ENCODE peak calls at places on chromosomes 1 and 21, in ten cellular contexts. T is osteoblast, J is epithelial cell of esophagus, Y is lower lobe of right lung, O is kidney epithelial cell, C is LNCaP clone FGC, U is OCI-LY7, F is mesothelial cell of epicardium, H is fibroblast of lung, M is nephron progenitor cell. W is an unnamed sample.

GRCh38 chr1:27668808-27669723 is 2.9 kb downstream of the IFI6 start:
- DNase-seq in T (peak), J (peak), Y (peak), O (no peak), C (no peak), U (peak), F (peak), H (peak), M (peak), W (peak)

GRCh38 chr1:101975371-101975770 is 21.4 kb downstream of the OLFM3 start:
- DNase-seq in T (no peak), J (no peak), Y (no peak), O (no peak), C (no peak), U (no peak), F (no peak), H (no peak), M (no peak), W (no peak)

GRCh38 chr1:11648039-11648438 is 6.2 kb downstream of the FBXO2 start:
- DNase-seq in T (peak), J (no peak), Y (no peak), O (no peak), C (no peak), U (no peak), F (no peak), H (no peak), M (no peak), W (no peak)

GRCh38 chr1:64171797-64172281 is 31.6 kb upstream of the UBE2U start:
- DNase-seq in T (no peak), J (peak), Y (no peak), O (peak), C (peak), U (no peak), F (no peak), H (peak), M (no peak), W (no peak)

GRCh38 chr1:46797696-46798470 is 963 bp upstream of the CYP4B1 start:
- DNase-seq in T (no peak), J (peak), Y (no peak), O (no peak), C (no peak), U (no peak), F (no peak), H (no peak), M (no peak), W (no peak)

GRCh38 chr1:27342778-27343638 is 1.2 kb downstream of the SYTL1 start:
- DNase-seq in T (peak), J (peak), Y (peak), O (no peak), C (no peak), U (peak), F (no peak), H (no peak), M (peak), W (peak)

GRCh38 chr1:231656741-231657140 is 30.2 kb downstream of the DISC1 start:
- DNase-seq in T (no peak), J (no peak), Y (no peak), O (no peak), C (no peak), U (no peak), F (no peak), H (no peak), M (no peak), W (no peak)

GRCh38 chr1:155121249-155121648 is 6.4 kb upstream of the EFNA1 start:
- DNase-seq in T (no peak), J (no peak), Y (no peak), O (no peak), C (no peak), U (no peak), F (no peak), H (no peak), M (no peak), W (no peak)

GRCh38 chr21:42324896-42325295 is 9.7 kb upstream of the TFF3 start:
- DNase-seq in T (no peak), J (no peak), Y (no peak), O (no peak), C (no peak), U (no peak), F (no peak), H (no peak), M (no peak), W (no peak)

GRCh38 chr1:95622609-95623008 is 388.6 kb downstream of the RWDD3 start:
- DNase-seq in T (no peak), J (no peak), Y (no peak), O (no peak), C (no peak), U (no peak), F (no peak), H (no peak), M (no peak), W (no peak)

GRCh38 chr1:180927348-180927747 is 14.7 kb downstream of the KIAA1614 start:
- DNase-seq in T (no peak), J (no peak), Y (no peak), O (no peak), C (no peak), U (no peak), F (no peak), H (no peak), M (no peak), W (no peak)

GRCh38 chr1:233518344-233518743 is 95.6 kb upstream of the KCNK1 start:
- DNase-seq in T (no peak), J (peak), Y (no peak), O (no peak), C (peak), U (peak), F (no peak), H (no peak), M (peak), W (no peak)

GRCh38 chr1:212973899-212974298 is 23.6 kb downstream of the VASH2 start:
- DNase-seq in T (no peak), J (no peak), Y (no peak), O (no peak), C (no peak), U (no peak), F (no peak), H (no peak), M (no peak), W (no peak)

GRCh38 chr21:35046880-35047229 is 2.2 kb downstream of the RUNX1 start:
- DNase-seq in T (no peak), J (no peak), Y (no peak), O (no peak), C (no peak), U (no peak), F (no peak), H (no peak), M (no peak), W (no peak)

GRCh38 chr1:156673387-156674121 is 3.7 kb downstream of the NES start:
- DNase-seq in T (peak), J (no peak), Y (no peak), O (no peak), C (no peak), U (no peak), F (no peak), H (no peak), M (no peak), W (no peak)

GRCh38 chr1:47179988-47180563 is 9.8 kb downstream of the PDZK1IP1 start:
- DNase-seq in T (no peak), J (no peak), Y (no peak), O (no peak), C (no peak), U (no peak), F (no peak), H (no peak), M (no peak), W (no peak)

GRCh38 chr1:24018611-24019580 is 38.8 kb upstream of the SRSF10 start:
- DNase-seq in T (peak), J (peak), Y (peak), O (peak), C (peak), U (no peak), F (peak), H (peak), M (peak), W (no peak)

GRCh38 chr1:109570414-109570813 is 22.0 kb downstream of the GNAI3 start:
- DNase-seq in T (no peak), J (peak), Y (no peak), O (no peak), C (peak), U (no peak), F (no peak), H (no peak), M (no peak), W (no peak)

GRCh38 chr1:4002741-4003140 is 102.7 kb upstream of the C1orf174 start:
- DNase-seq in T (peak), J (no peak), Y (no peak), O (no peak), C (no peak), U (no peak), F (no peak), H (no peak), M (no peak), W (no peak)

GRCh38 chr1:159790237-159790917 is 9.6 kb downstream of the DUSP23 start:
- DNase-seq in T (peak), J (peak), Y (no peak), O (no peak), C (no peak), U (peak), F (no peak), H (peak), M (peak), W (no peak)

GRCh38 chr21:32207096-32207716 is 71.6 kb downstream of the MIS18A start:
- DNase-seq in T (no peak), J (no peak), Y (no peak), O (no peak), C (no peak), U (no peak), F (no peak), H (no peak), M (no peak), W (no peak)

GRCh38 chr1:221419513-221420088 is 322.3 kb downstream of the DUSP10 start:
- DNase-seq in T (peak), J (peak), Y (no peak), O (no peak), C (no peak), U (no peak), F (no peak), H (peak), M (no peak), W (no peak)

GRCh38 chr1:176504848-176505553 is 42.0 kb downstream of the PAPPA2 start:
- DNase-seq in T (no peak), J (no peak), Y (no peak), O (no peak), C (no peak), U (no peak), F (no peak), H (no peak), M (no peak), W (no peak)

GRCh38 chr1:235954306-235955283 is 87.9 kb upstream of the LYST start:
- DNase-seq in T (no peak), J (no peak), Y (peak), O (no peak), C (no peak), U (peak), F (no peak), H (no peak), M (peak), W (peak)

GRCh38 chr1:236131916-236132315 is 10.4 kb upstream of the GPR137B start:
- DNase-seq in T (peak), J (no peak), Y (no peak), O (no peak), C (no peak), U (no peak), F (no peak), H (no peak), M (no peak), W (no peak)

GRCh38 chr1:46455951-46456350 is 33.7 kb upstream of the DMBX1 start:
- DNase-seq in T (no peak), J (no peak), Y (no peak), O (no peak), C (no peak), U (no peak), F (no peak), H (no peak), M (no peak), W (no peak)

GRCh38 chr1:39269791-39270342 is 65.4 kb downstream of the MACF1 start:
- DNase-seq in T (no peak), J (peak), Y (no peak), O (no peak), C (no peak), U (peak), F (no peak), H (peak), M (no peak), W (no peak)

GRCh38 chr1:2334366-2334765 is 57.0 kb downstream of the MORN1 start:
- DNase-seq in T (no peak), J (no peak), Y (no peak), O (no peak), C (no peak), U (no peak), F (no peak), H (no peak), M (no peak), W (no peak)

GRCh38 chr1:224107282-224107625 is 6.7 kb upstream of the FBXO28 start:
- DNase-seq in T (no peak), J (no peak), Y (no peak), O (no peak), C (no peak), U (no peak), F (no peak), H (no peak), M (no peak), W (no peak)

GRCh38 chr1:109207472-109208103 is 6.1 kb upstream of the SARS1 start:
- DNase-seq in T (no peak), J (peak), Y (no peak), O (no peak), C (no peak), U (no peak), F (no peak), H (no peak), M (no peak), W (no peak)

GRCh38 chr1:36612121-36612520 is 129.4 kb upstream of the CSF3R start:
- DNase-seq in T (no peak), J (no peak), Y (no peak), O (no peak), C (no peak), U (no peak), F (no peak), H (no peak), M (peak), W (no peak)

GRCh38 chr1:36613721-36614120 is 131.0 kb upstream of the CSF3R start:
- DNase-seq in T (no peak), J (no peak), Y (no peak), O (no peak), C (no peak), U (no peak), F (no peak), H (no peak), M (no peak), W (no peak)

GRCh38 chr1:36614571-36614970 is 131.9 kb upstream of the CSF3R start:
- DNase-seq in T (no peak), J (no peak), Y (no peak), O (no peak), C (no peak), U (no peak), F (no peak), H (no peak), M (no peak), W (no peak)

GRCh38 chr1:36609241-36610027 is 126.7 kb upstream of the CSF3R start:
- DNase-seq in T (peak), J (peak), Y (no peak), O (no peak), C (peak), U (peak), F (no peak), H (peak), M (peak), W (peak)

DNA sequence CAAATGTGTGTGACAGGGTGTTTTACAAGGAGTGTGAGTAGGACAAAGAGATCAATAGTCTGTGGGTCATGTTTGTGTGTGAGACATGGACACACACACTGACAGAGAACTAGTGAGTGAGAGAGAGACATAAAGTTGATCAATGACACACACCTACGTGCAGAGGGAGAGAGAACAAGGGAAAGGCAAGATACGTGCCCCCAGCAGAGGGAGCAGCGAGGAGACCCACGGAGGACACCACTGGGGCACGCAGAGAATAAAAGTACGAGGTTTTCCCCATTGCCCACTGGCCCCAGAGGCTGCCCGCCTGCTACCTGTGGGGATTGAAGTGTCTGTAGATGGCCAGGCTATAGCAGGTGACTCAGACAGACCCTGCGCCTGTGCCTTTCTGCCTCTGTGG is 130.2 kb upstream of the CSF3R start:
- DNase-seq in T (no peak), J (no peak), Y (no peak), O (no peak), C (no peak), U (no peak), F (no peak), H (no peak), M (no peak), W (no peak)
- TF ChIP-seq CTCF in T (no peak), J (no peak), Y (no peak), O (no peak), C (peak), U (peak), F (no peak), H (no peak), M (no peak), W (no peak)

GRCh38 chr21:29080454-29080930 is 7.0 kb upstream of the CCT8 start:
- DNase-seq in T (no peak), J (no peak), Y (no peak), O (no peak), C (no peak), U (no peak), F (no peak), H (no peak), M (no peak), W (peak)

GRCh38 chr21:29085106-29085752 is 11.8 kb upstream of the CCT8 start:
- DNase-seq in T (no peak), J (no peak), Y (no peak), O (no peak), C (no peak), U (no peak), F (no peak), H (no peak), M (no peak), W (no peak)

GRCh38 chr21:29084372-29084771 is 10.9 kb upstream of the CCT8 start:
- DNase-seq in T (no peak), J (no peak), Y (no peak), O (no peak), C (no peak), U (no peak), F (no peak), H (no peak), M (no peak), W (no peak)

GRCh38 chr21:29083306-29083705 is 9.9 kb upstream of the CCT8 start:
- DNase-seq in T (no peak), J (no peak), Y (no peak), O (no peak), C (no peak), U (no peak), F (no peak), H (no peak), M (no peak), W (no peak)

DNA sequence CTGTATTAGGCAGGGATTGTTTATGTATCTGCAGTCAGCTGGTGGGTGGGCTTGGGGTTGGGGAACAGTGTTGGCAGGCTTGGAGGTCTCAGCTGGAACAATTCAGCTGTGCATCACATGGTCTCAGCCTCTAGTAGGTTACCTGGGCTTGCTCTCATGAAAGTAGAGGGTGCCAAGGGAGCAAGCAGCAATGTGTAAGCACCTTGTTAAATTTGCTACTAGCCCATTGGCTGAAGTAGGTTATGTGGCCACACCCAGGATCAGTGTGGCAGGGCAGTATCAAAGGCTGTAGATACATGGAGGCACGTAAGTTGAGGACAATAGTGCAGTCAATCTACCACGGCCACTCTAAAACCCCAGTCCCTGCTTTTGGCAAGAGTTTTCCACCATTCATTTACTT is 9.0 kb upstream of the CCT8 start:
- DNase-seq in T (no peak), J (no peak), Y (no peak), O (no peak), C (no peak), U (no peak), F (no peak), H (no peak), M (no peak), W (no peak)
- TF ChIP-seq CTCF in T (no peak), J (no peak), Y (no peak), O (no peak), C (no peak), U (no peak), F (no peak), H (no peak), M (no peak), W (no peak)

GRCh38 chr1:33256701-33257387 is 552 bp downstream of the ZNF362 start:
- DNase-seq in T (peak), J (peak), Y (peak), O (peak), C (peak), U (peak), F (peak), H (peak), M (peak), W (peak)

GRCh38 chr1:33257759-33258712 is 1.7 kb downstream of the ZNF362 start:
- DNase-seq in T (peak), J (peak), Y (peak), O (no peak), C (no peak), U (peak), F (no peak), H (peak), M (peak), W (no peak)

GRCh38 chr1:33255347-33256311 is 663 bp upstream of the ZNF362 start:
- DNase-seq in T (peak), J (peak), Y (peak), O (peak), C (peak), U (peak), F (peak), H (peak), M (peak), W (peak)

GRCh38 chr1:33257388-33257758 is 1.1 kb downstream of the ZNF362 start:
- DNase-seq in T (peak), J (no peak), Y (no peak), O (no peak), C (no peak), U (no peak), F (no peak), H (no peak), M (no peak), W (no peak)

GRCh38 chr1:33256335-33256700 is at the start of gene ZNF362:
- DNase-seq in T (peak), J (peak), Y (peak), O (no peak), C (no peak), U (peak), F (peak), H (peak), M (peak), W (peak)
- TF ChIP-seq CTCF in T (no peak), J (no peak), Y (no peak), O (no peak), C (no peak), U (no peak), F (no peak), H (no peak), M (no peak), W (no peak)

GRCh38 chr21:39096754-39097153 is 86.5 kb downstream of the PSMG1 start:
- DNase-seq in T (no peak), J (no peak), Y (no peak), O (no peak), C (no peak), U (peak), F (no peak), H (no peak), M (no peak), W (no peak)

GRCh38 chr21:39097335-39097861 is 85.9 kb downstream of the PSMG1 start:
- DNase-seq in T (no peak), J (no peak), Y (peak), O (no peak), C (no peak), U (no peak), F (no peak), H (no peak), M (no peak), W (no peak)

GRCh38 chr21:39094847-39095525 is 88.3 kb downstream of the PSMG1 start:
- DNase-seq in T (peak), J (no peak), Y (no peak), O (no peak), C (peak), U (no peak), F (no peak), H (peak), M (no peak), W (no peak)

GRCh38 chr21:39094087-39094785 is 89.0 kb downstream of the PSMG1 start:
- DNase-seq in T (no peak), J (no peak), Y (no peak), O (no peak), C (no peak), U (no peak), F (no peak), H (no peak), M (no peak), W (no peak)

GRCh38 chr21:39095681-39096080 is 87.6 kb downstream of the PSMG1 start:
- DNase-seq in T (no peak), J (no peak), Y (no peak), O (no peak), C (no peak), U (no peak), F (no peak), H (no peak), M (no peak), W (no peak)
- TF ChIP-seq CTCF in T (no peak), J (no peak), Y (no peak), O (no peak), C (no peak), U (no peak), F (no peak), H (no peak), M (no peak), W (no peak)

W was measured in natural killer cell.